ENCODE peak calls at places on chromosome 11, in ten cellular contexts. One of them, this sample, is unnamed.

GRCh38 chr11:2328656-2329354 is 27.0 kb downstream of the TSPAN32 start:
- DNase-seq in colonic mucosa: no peak
- DNase-seq in lower lobe of right lung: no peak
- DNase-seq in upper lobe of left lung: no peak
- DNase-seq in brain microvascular endothelial cell: no peak
- DNase-seq in epithelial cell of esophagus: no peak
- DNase-seq in AG04450: no peak
- DNase-seq in CD4-positive, alpha-beta T cell: no peak
- DNase-seq in GM20000: no peak
- DNase-seq in heart right ventricle: no peak
- DNase-seq in this sample: no peak

GRCh38 chr11:127000291-127000968 is at the start of gene KIRREL3:
- DNase-seq in lower lobe of right lung: no peak
- DNase-seq in heart right ventricle: no peak
- DNase-seq in CD4-positive, alpha-beta T cell: no peak
- DNase-seq in brain microvascular endothelial cell: no peak
- DNase-seq in colonic mucosa: no peak
- DNase-seq in epithelial cell of esophagus: no peak
- DNase-seq in GM20000: no peak
- DNase-seq in upper lobe of left lung: no peak
- DNase-seq in AG04450: no peak
- DNase-seq in this sample: no peak

GRCh38 chr11:80280737-80281136 is 839.9 kb upstream of the TENM4 start:
- DNase-seq in GM20000: no peak
- DNase-seq in colonic mucosa: no peak
- DNase-seq in CD4-positive, alpha-beta T cell: no peak
- DNase-seq in lower lobe of right lung: no peak
- DNase-seq in AG04450: no peak
- DNase-seq in epithelial cell of esophagus: no peak
- DNase-seq in brain microvascular endothelial cell: no peak
- DNase-seq in upper lobe of left lung: no peak
- DNase-seq in heart right ventricle: peak; percentile 36
- DNase-seq in this sample: no peak

GRCh38 chr11:111870113-111870512 is 1.3 kb downstream of the ALG9 start:
- DNase-seq in colonic mucosa: no peak
- DNase-seq in GM20000: no peak
- DNase-seq in epithelial cell of esophagus: peak; percentile 54
- DNase-seq in CD4-positive, alpha-beta T cell: no peak
- DNase-seq in heart right ventricle: no peak
- DNase-seq in lower lobe of right lung: no peak
- DNase-seq in AG04450: no peak
- DNase-seq in brain microvascular endothelial cell: no peak
- DNase-seq in upper lobe of left lung: no peak
- DNase-seq in this sample: no peak

GRCh38 chr11:23288001-23288783 is 427.9 kb upstream of the CCDC179 start:
- DNase-seq in heart right ventricle: no peak
- DNase-seq in lower lobe of right lung: no peak
- DNase-seq in colonic mucosa: no peak
- DNase-seq in CD4-positive, alpha-beta T cell: no peak
- DNase-seq in AG04450: peak; percentile 72
- DNase-seq in epithelial cell of esophagus: peak; percentile 86
- DNase-seq in GM20000: no peak
- DNase-seq in upper lobe of left lung: no peak
- DNase-seq in brain microvascular endothelial cell: peak; percentile 31
- DNase-seq in this sample: no peak

GRCh38 chr11:17748761-17749721 is 14.5 kb downstream of the KCNC1 start:
- DNase-seq in CD4-positive, alpha-beta T cell: no peak
- DNase-seq in lower lobe of right lung: no peak
- DNase-seq in brain microvascular endothelial cell: no peak
- DNase-seq in GM20000: no peak
- DNase-seq in heart right ventricle: no peak
- DNase-seq in epithelial cell of esophagus: no peak
- DNase-seq in AG04450: no peak
- DNase-seq in upper lobe of left lung: no peak
- DNase-seq in colonic mucosa: no peak
- DNase-seq in this sample: no peak

GRCh38 chr11:75214411-75214821 is 26.2 kb upstream of the TPBGL start:
- DNase-seq in lower lobe of right lung: peak; percentile 80
- DNase-seq in colonic mucosa: peak; percentile 82
- DNase-seq in GM20000: peak; percentile 70
- DNase-seq in brain microvascular endothelial cell: peak; percentile 80
- DNase-seq in AG04450: peak; percentile 32
- DNase-seq in CD4-positive, alpha-beta T cell: peak; percentile 81
- DNase-seq in upper lobe of left lung: peak; percentile 36
- DNase-seq in heart right ventricle: peak; percentile 90
- DNase-seq in epithelial cell of esophagus: peak; percentile 83
- DNase-seq in this sample: peak; percentile 74

GRCh38 chr11:64036081-64037026 is 623 bp downstream of the FLRT1 start:
- DNase-seq in heart right ventricle: peak; percentile 34
- DNase-seq in epithelial cell of esophagus: peak; percentile 30
- DNase-seq in lower lobe of right lung: no peak
- DNase-seq in GM20000: peak; percentile 62
- DNase-seq in brain microvascular endothelial cell: peak; percentile 11
- DNase-seq in AG04450: no peak
- DNase-seq in CD4-positive, alpha-beta T cell: no peak
- DNase-seq in colonic mucosa: no peak
- DNase-seq in upper lobe of left lung: no peak
- DNase-seq in this sample: no peak

GRCh38 chr11:8758619-8759169 is 76.1 kb downstream of the RPL27A start:
- DNase-seq in AG04450: no peak
- DNase-seq in epithelial cell of esophagus: no peak
- DNase-seq in heart right ventricle: no peak
- DNase-seq in brain microvascular endothelial cell: no peak
- DNase-seq in colonic mucosa: no peak
- DNase-seq in lower lobe of right lung: no peak
- DNase-seq in CD4-positive, alpha-beta T cell: no peak
- DNase-seq in GM20000: no peak
- DNase-seq in upper lobe of left lung: no peak
- DNase-seq in this sample: no peak

DNA sequence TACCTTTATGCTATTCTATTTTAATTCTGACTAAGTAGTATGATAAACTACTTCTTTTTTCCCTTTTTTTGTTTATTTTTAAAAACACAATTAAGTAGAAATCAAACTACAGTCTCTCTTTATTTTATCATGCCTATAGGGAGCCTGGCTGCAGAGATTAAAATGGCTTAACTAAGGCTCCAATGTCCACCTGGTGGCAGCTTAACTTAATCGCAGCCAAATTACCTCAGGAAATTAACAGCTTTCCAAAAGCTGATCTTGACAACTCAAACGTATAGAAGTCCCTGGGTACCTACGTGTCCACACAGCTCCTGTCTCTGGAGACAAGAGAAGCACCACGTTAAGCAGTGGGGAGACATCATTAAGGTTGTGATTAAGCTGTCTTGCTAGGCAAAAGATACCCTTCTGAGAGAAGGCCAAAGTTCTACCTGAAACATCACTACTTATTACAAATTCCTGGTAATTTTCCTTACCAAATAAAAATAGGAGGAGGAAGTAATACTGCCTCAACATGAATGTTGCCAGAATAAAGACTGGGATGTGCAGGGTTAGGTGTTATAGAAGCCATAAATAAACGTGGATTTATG is 63.2 kb upstream of the SNX19 start:
- DNase-seq in heart right ventricle: no peak
- DNase-seq in CD4-positive, alpha-beta T cell: no peak
- DNase-seq in epithelial cell of esophagus: peak; percentile 72
- DNase-seq in colonic mucosa: no peak
- DNase-seq in lower lobe of right lung: no peak
- DNase-seq in upper lobe of left lung: no peak
- DNase-seq in AG04450: peak; percentile 30
- DNase-seq in GM20000: no peak
- DNase-seq in brain microvascular endothelial cell: peak; percentile 18
- DNase-seq in this sample: no peak
- TF ChIP-seq CTCF in heart right ventricle: peak; percentile 36
- TF ChIP-seq CTCF in CD4-positive, alpha-beta T cell: no peak
- TF ChIP-seq CTCF in epithelial cell of esophagus: peak; percentile 80
- TF ChIP-seq CTCF in colonic mucosa: peak; percentile 15
- TF ChIP-seq CTCF in lower lobe of right lung: peak; percentile 19
- TF ChIP-seq CTCF in upper lobe of left lung: no peak
- TF ChIP-seq CTCF in AG04450: peak; percentile 77
- TF ChIP-seq CTCF in GM20000: no peak
- TF ChIP-seq CTCF in brain microvascular endothelial cell: peak; percentile 76
- TF ChIP-seq CTCF in this sample: peak; percentile 4

GRCh38 chr11:67648140-67648795 is 2.3 kb downstream of the ACY3 start:
- DNase-seq in upper lobe of left lung: no peak
- DNase-seq in GM20000: peak; percentile 79
- DNase-seq in colonic mucosa: no peak
- DNase-seq in AG04450: no peak
- DNase-seq in brain microvascular endothelial cell: no peak
- DNase-seq in lower lobe of right lung: no peak
- DNase-seq in heart right ventricle: no peak
- DNase-seq in CD4-positive, alpha-beta T cell: peak; percentile 58
- DNase-seq in epithelial cell of esophagus: no peak
- DNase-seq in this sample: peak; percentile 78

GRCh38 chr11:67645521-67646457 is 4.7 kb downstream of the ACY3 start:
- DNase-seq in epithelial cell of esophagus: no peak
- DNase-seq in CD4-positive, alpha-beta T cell: no peak
- DNase-seq in GM20000: peak; percentile 32
- DNase-seq in colonic mucosa: no peak
- DNase-seq in AG04450: no peak
- DNase-seq in lower lobe of right lung: no peak
- DNase-seq in upper lobe of left lung: no peak
- DNase-seq in brain microvascular endothelial cell: no peak
- DNase-seq in heart right ventricle: no peak
- DNase-seq in this sample: no peak

GRCh38 chr11:67647471-67647870 is 3.1 kb downstream of the ACY3 start:
- DNase-seq in upper lobe of left lung: no peak
- DNase-seq in brain microvascular endothelial cell: no peak
- DNase-seq in AG04450: no peak
- DNase-seq in CD4-positive, alpha-beta T cell: no peak
- DNase-seq in epithelial cell of esophagus: no peak
- DNase-seq in heart right ventricle: no peak
- DNase-seq in lower lobe of right lung: no peak
- DNase-seq in GM20000: no peak
- DNase-seq in colonic mucosa: no peak
- DNase-seq in this sample: no peak

GRCh38 chr11:67644472-67645418 is 5.2 kb upstream of the TBX10 start:
- DNase-seq in CD4-positive, alpha-beta T cell: no peak
- DNase-seq in colonic mucosa: no peak
- DNase-seq in brain microvascular endothelial cell: no peak
- DNase-seq in heart right ventricle: no peak
- DNase-seq in upper lobe of left lung: no peak
- DNase-seq in epithelial cell of esophagus: no peak
- DNase-seq in lower lobe of right lung: no peak
- DNase-seq in AG04450: no peak
- DNase-seq in GM20000: peak; percentile 49
- DNase-seq in this sample: no peak

DNA sequence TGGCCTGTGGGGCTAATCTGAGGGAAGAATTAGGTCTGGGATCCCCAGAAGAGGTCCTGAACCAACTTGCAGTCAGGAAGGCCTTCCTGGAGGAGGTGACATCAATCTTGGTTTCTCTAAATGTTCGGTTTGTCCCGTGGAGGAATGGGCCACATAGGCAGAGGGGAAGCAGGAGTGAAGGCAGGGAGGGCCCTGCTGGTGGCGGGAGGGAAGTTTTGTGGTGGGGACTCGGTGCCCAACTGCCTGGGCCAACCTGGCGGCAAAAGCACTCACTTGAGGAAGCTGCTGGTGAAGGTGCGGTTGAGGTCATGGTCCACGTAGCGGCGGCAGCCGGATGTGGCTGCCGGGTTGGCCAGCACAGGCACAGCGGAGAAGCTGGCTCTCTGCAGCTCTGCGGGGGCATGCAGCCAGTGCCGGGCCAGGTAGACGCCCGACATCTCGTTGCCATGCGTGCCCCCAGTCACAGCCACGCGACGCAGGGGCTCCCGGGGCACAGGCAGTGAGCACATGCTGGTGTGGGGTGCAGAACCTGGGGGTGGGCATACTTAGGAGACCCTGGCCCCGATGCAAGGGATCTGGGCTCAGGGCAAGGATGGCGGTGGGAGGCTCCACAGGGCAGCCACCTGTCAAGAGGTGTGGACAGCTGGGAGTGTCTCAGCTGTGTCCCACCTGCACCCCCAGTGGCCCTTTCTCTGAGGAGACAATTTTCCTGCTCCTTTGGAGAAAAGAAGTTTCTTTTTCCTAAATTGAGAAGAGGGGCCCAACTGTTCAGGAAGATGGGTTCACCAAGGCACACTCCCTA is 3.8 kb downstream of the ACY3 start:
- DNase-seq in epithelial cell of esophagus: no peak
- DNase-seq in GM20000: peak; percentile 61
- DNase-seq in CD4-positive, alpha-beta T cell: no peak
- DNase-seq in brain microvascular endothelial cell: no peak
- DNase-seq in heart right ventricle: no peak
- DNase-seq in AG04450: no peak
- DNase-seq in lower lobe of right lung: peak; percentile 45
- DNase-seq in upper lobe of left lung: no peak
- DNase-seq in colonic mucosa: peak; percentile 66
- DNase-seq in this sample: peak; percentile 65
- TF ChIP-seq CTCF in epithelial cell of esophagus: no peak
- TF ChIP-seq CTCF in GM20000: no peak
- TF ChIP-seq CTCF in CD4-positive, alpha-beta T cell: no peak
- TF ChIP-seq CTCF in brain microvascular endothelial cell: no peak
- TF ChIP-seq CTCF in heart right ventricle: no peak
- TF ChIP-seq CTCF in AG04450: no peak
- TF ChIP-seq CTCF in lower lobe of right lung: no peak
- TF ChIP-seq CTCF in upper lobe of left lung: no peak
- TF ChIP-seq CTCF in colonic mucosa: no peak
- TF ChIP-seq CTCF in this sample: no peak

GRCh38 chr11:7299393-7299792 is 47.7 kb downstream of the SYT9 start:
- DNase-seq in lower lobe of right lung: no peak
- DNase-seq in colonic mucosa: no peak
- DNase-seq in CD4-positive, alpha-beta T cell: no peak
- DNase-seq in brain microvascular endothelial cell: no peak
- DNase-seq in GM20000: no peak
- DNase-seq in heart right ventricle: no peak
- DNase-seq in upper lobe of left lung: no peak
- DNase-seq in epithelial cell of esophagus: no peak
- DNase-seq in AG04450: no peak
- DNase-seq in this sample: no peak
- TF ChIP-seq CTCF in lower lobe of right lung: no peak
- TF ChIP-seq CTCF in colonic mucosa: no peak
- TF ChIP-seq CTCF in CD4-positive, alpha-beta T cell: no peak
- TF ChIP-seq CTCF in brain microvascular endothelial cell: no peak
- TF ChIP-seq CTCF in GM20000: no peak
- TF ChIP-seq CTCF in heart right ventricle: no peak
- TF ChIP-seq CTCF in upper lobe of left lung: no peak
- TF ChIP-seq CTCF in epithelial cell of esophagus: no peak
- TF ChIP-seq CTCF in AG04450: no peak
- TF ChIP-seq CTCF in this sample: no peak

DNA sequence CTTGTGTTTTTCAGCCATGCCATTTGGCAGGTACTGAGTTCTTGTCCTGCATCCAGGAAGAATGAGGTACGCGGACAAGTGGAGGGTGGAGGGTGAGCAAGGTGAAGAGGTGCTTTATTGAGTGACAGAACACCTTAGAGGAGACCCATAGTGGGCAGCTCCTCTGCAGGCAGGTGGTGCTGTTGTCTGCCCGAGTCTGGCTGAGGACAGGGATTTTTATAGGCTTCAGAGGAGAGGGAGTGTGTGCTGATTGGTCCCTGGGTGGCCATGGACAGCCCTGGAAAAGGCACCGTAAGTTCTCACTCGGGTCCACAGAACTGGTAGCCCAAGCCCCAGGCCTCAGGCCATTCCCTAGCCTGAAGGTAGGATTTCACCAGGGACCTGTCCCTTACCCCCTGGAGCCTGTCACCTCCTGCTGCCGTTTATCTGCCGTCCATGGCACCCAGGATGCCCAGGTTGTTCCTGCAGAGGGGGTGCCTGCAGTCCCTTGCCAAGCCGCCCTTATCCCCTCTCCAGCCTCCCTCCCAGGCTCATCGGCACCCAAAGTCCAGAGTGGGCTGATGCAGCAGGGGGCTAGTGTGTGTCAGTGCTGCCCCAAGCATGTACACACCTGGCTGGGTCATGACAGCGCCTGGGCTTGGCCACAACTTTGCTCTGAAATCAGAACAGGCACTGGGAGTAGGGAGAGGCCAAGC is 213.6 kb downstream of the LRRC4C start:
- DNase-seq in CD4-positive, alpha-beta T cell: no peak
- DNase-seq in lower lobe of right lung: no peak
- DNase-seq in heart right ventricle: no peak
- DNase-seq in upper lobe of left lung: no peak
- DNase-seq in GM20000: no peak
- DNase-seq in brain microvascular endothelial cell: no peak
- DNase-seq in colonic mucosa: no peak
- DNase-seq in epithelial cell of esophagus: no peak
- DNase-seq in AG04450: no peak
- DNase-seq in this sample: no peak
- TF ChIP-seq CTCF in CD4-positive, alpha-beta T cell: no peak
- TF ChIP-seq CTCF in lower lobe of right lung: no peak
- TF ChIP-seq CTCF in heart right ventricle: peak; percentile 7
- TF ChIP-seq CTCF in upper lobe of left lung: no peak
- TF ChIP-seq CTCF in GM20000: no peak
- TF ChIP-seq CTCF in brain microvascular endothelial cell: no peak
- TF ChIP-seq CTCF in colonic mucosa: no peak
- TF ChIP-seq CTCF in epithelial cell of esophagus: no peak
- TF ChIP-seq CTCF in AG04450: no peak
- TF ChIP-seq CTCF in this sample: no peak